ENCODE peak calls at places on chromosome X, in five cellular contexts. Z, M, V, C and E are unnamed samples.

GRCh38 chrX:138711399-138712347 is at the start of gene FGF13:
- DNase-seq in Z (no peak), M (no peak), V (peak; percentile 49), C (peak; percentile 68), E (no peak)

GRCh38 chrX:39764441-39764914 is 333.3 kb downstream of the BCOR start:
- DNase-seq in Z (no peak), M (no peak), V (no peak), C (no peak), E (no peak)

GRCh38 chrX:70132244-70132643 is 1.0 kb upstream of the IGBP1 start:
- DNase-seq in Z (no peak), M (no peak), V (no peak), C (no peak), E (peak; percentile 7)

GRCh38 chrX:107549504-107549903 is 78.8 kb upstream of the PRPS1 start:
- DNase-seq in Z (no peak), M (no peak), V (no peak), C (no peak), E (peak; percentile 24)

GRCh38 chrX:39822133-39822748 is 275.5 kb downstream of the BCOR start:
- DNase-seq in Z (no peak), M (no peak), V (no peak), C (no peak), E (no peak)

GRCh38 chrX:118496763-118497079 is 1.1 kb downstream of the DOCK11 start:
- DNase-seq in Z (no peak), M (no peak), V (no peak), C (no peak), E (no peak)

GRCh38 chrX:152824841-152825374 is 5.6 kb downstream of the CETN2 start:
- DNase-seq in Z (no peak), M (no peak), V (no peak), C (no peak), E (no peak)

GRCh38 chrX:21708116-21708515 is 49.8 kb downstream of the SMPX start:
- DNase-seq in Z (no peak), M (no peak), V (no peak), C (no peak), E (no peak)

GRCh38 chrX:70426286-70427278 is 3.5 kb downstream of the GDPD2 start:
- DNase-seq in Z (no peak), M (no peak), V (no peak), C (no peak), E (no peak)

GRCh38 chrX:45824471-45824870 is 623.8 kb upstream of the DIPK2B start:
- DNase-seq in Z (no peak), M (no peak), V (no peak), C (no peak), E (no peak)

GRCh38 chrX:22310779-22311178 is 38.1 kb downstream of the CBLL2 start:
- DNase-seq in Z (no peak), M (no peak), V (no peak), C (no peak), E (no peak)

GRCh38 chrX:152958047-152958446 is 35.9 kb downstream of the PNMA5 start:
- DNase-seq in Z (no peak), M (no peak), V (no peak), C (no peak), E (peak; percentile 3)

GRCh38 chrX:48769230-48769629 is 7.7 kb downstream of the GLOD5 start:
- DNase-seq in Z (no peak), M (no peak), V (no peak), C (no peak), E (no peak)

GRCh38 chrX:113892401-113892800 is 691.5 kb upstream of the HTR2C start:
- DNase-seq in Z (no peak), M (no peak), V (no peak), C (no peak), E (no peak)

GRCh38 chrX:54721424-54721823 is 76.6 kb downstream of the ITIH6 start:
- DNase-seq in Z (no peak), M (no peak), V (no peak), C (no peak), E (no peak)

GRCh38 chrX:55488559-55489314 is 911 bp downstream of the USP51 start:
- DNase-seq in Z (peak; percentile 82), M (peak; percentile 50), V (peak; percentile 79), C (peak; percentile 48), E (peak; percentile 63)

GRCh38 chrX:100658936-100659335 is 14.9 kb downstream of the SRPX2 start:
- DNase-seq in Z (peak; percentile 25), M (no peak), V (no peak), C (no peak), E (no peak)

GRCh38 chrX:17812763-17813162 is 48.3 kb downstream of the RAI2 start:
- DNase-seq in Z (no peak), M (no peak), V (no peak), C (no peak), E (no peak)

GRCh38 chrX:56550667-56551066 is 12.8 kb upstream of the UBQLN2 start:
- DNase-seq in Z (no peak), M (no peak), V (no peak), C (no peak), E (no peak)

GRCh38 chrX:17377047-17377692 is 2.2 kb downstream of the NHS start:
- DNase-seq in Z (no peak), M (no peak), V (peak; percentile 63), C (no peak), E (no peak)

GRCh38 chrX:44828008-44828605 is 15.7 kb upstream of the DUSP21 start:
- DNase-seq in Z (no peak), M (no peak), V (no peak), C (no peak), E (no peak)

GRCh38 chrX:44343412-44343942 is at the start of gene EFHC2:
- DNase-seq in Z (no peak), M (peak; percentile 41), V (peak; percentile 71), C (peak; percentile 7), E (peak; percentile 52)

GRCh38 chrX:49147907-49148306 is 14.7 kb upstream of the MAGIX start:
- DNase-seq in Z (no peak), M (no peak), V (no peak), C (no peak), E (no peak)

GRCh38 chrX:24858004-24858746 is 157.6 kb downstream of the ARX start:
- DNase-seq in Z (no peak), M (no peak), V (no peak), C (no peak), E (no peak)

GRCh38 chrX:22249371-22249770 is 23.3 kb upstream of the CBLL2 start:
- DNase-seq in Z (no peak), M (no peak), V (no peak), C (no peak), E (no peak)

GRCh38 chrX:74119016-74119910 is 184.7 kb upstream of the ZCCHC13 start:
- DNase-seq in Z (no peak), M (no peak), V (no peak), C (no peak), E (no peak)

GRCh38 chrX:117996408-117996807 is 120.2 kb downstream of the KLHL13 start:
- DNase-seq in Z (no peak), M (no peak), V (no peak), C (no peak), E (no peak)

GRCh38 chrX:131741103-131741581 is 197.3 kb downstream of the OR13H1 start:
- DNase-seq in Z (no peak), M (no peak), V (no peak), C (peak; percentile 85), E (peak; percentile 88)

GRCh38 chrX:147850875-147851274 is 60.8 kb upstream of the FMR1 start:
- DNase-seq in Z (no peak), M (no peak), V (no peak), C (no peak), E (no peak)

GRCh38 chrX:17495052-17495451 is 120.1 kb downstream of the NHS start:
- DNase-seq in Z (no peak), M (no peak), V (no peak), C (no peak), E (no peak)

GRCh38 chrX:39816871-39817731 is 280.7 kb downstream of the BCOR start:
- DNase-seq in Z (no peak), M (no peak), V (no peak), C (no peak), E (no peak)

GRCh38 chrX:10008483-10009056 is 41.4 kb downstream of the CLDN34 start:
- DNase-seq in Z (no peak), M (no peak), V (no peak), C (no peak), E (no peak)

GRCh38 chrX:10012776-10013175 is 45.6 kb downstream of the CLDN34 start:
- DNase-seq in Z (no peak), M (no peak), V (no peak), C (no peak), E (no peak)

GRCh38 chrX:10011991-10012390 is 44.8 kb downstream of the CLDN34 start:
- DNase-seq in Z (no peak), M (no peak), V (peak; percentile 68), C (no peak), E (no peak)

GRCh38 chrX:10011261-10011931 is 44.2 kb downstream of the CLDN34 start:
- DNase-seq in Z (no peak), M (no peak), V (no peak), C (no peak), E (no peak)

GRCh38 chrX:10010686-10011085 is 43.5 kb downstream of the CLDN34 start:
- DNase-seq in Z (no peak), M (no peak), V (no peak), C (no peak), E (no peak)
- H3K4me3 ChIP-seq in Z (no peak overlapping the region), M (peak overlapping the region; percentile 51), V (no peak overlapping the region), C (no peak overlapping the region), E (no peak overlapping the region)

DNA sequence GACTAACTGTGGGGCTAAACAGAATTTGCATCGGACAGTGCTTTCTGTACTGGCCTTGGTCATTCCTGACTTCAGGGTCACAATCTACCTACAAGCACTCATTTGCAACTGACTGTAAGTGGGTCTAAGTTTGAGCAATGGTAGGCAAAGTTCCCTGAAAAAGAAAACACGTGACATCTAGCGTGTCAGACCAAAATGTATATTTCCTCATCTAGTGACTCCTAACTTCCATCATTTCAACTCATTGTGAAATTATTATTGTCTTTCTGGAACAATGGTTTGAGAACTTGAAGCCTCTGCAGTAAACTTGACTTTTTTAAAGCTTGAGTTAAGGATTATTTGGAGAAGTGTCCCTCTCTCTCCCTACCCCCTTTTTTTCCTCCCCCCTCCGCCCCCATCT is 113.6 kb downstream of the MID1 start:
- DNase-seq in Z (no peak), M (no peak), V (no peak), C (no peak), E (no peak)
- H3K4me1 ChIP-seq in Z (no peaks in the 10 kb centered on the region), M (no peaks in the 10 kb centered on the region), V (no peaks in the 10 kb centered on the region), C (no peaks in the 10 kb centered on the region), E (no peaks in the 10 kb centered on the region)

GRCh38 chrX:149567621-149568417 is 18.1 kb upstream of the HSFX3 start:
- DNase-seq in Z (no peak), M (no peak), V (no peak), C (no peak), E (no peak)

GRCh38 chrX:149568701-149569296 is 18.5 kb downstream of the MAGEA9B start:
- DNase-seq in Z (no peak), M (no peak), V (no peak), C (no peak), E (no peak)

DNA sequence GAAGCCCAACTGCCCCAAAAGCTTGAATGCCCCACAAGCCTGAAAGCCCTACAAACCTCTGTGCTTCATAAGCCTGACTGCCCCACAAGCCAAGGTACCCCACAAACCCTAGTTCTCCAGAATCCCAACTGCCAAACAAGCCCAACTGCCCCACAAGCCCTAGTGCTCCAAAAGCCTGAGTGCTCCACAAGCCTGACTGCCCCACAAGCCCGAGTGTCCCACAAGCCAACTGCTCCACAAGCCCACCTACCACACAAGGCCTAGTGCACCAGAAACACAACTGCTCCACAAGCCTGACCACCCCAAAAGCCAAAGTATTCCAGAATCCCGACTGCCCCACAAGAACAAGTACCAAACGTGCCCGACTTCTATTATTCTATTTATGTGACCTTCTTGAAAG is 13.6 kb upstream of the HSFX3 start:
- DNase-seq in Z (no peak), M (no peak), V (no peak), C (no peak), E (no peak)
- H3K27ac ChIP-seq in Z (no peak overlapping the region), M (no peak overlapping the region), V (no peak overlapping the region), C (no peak overlapping the region), E (no peak overlapping the region)

GRCh38 chrX:84187501-84188319 is at the start of gene RPS6KA6:
- DNase-seq in Z (no peak), M (no peak), V (peak; percentile 64), C (peak; percentile 34), E (no peak)
- H3K4me3 ChIP-seq in Z (peak within 1 kb of the TSS; percentile 53), M (no peak within 1 kb of the TSS), V (peak within 1 kb of the TSS; percentile 53), C (peak within 1 kb of the TSS; percentile 70), E (no peak within 1 kb of the TSS)